ENCODE peak calls at places on chromosomes 1 and 21, in four cellular contexts. One of them, this sample, is unnamed.

GRCh38 chr1:61851849-61852692 is 109.8 kb downstream of the PATJ start:
- DNase-seq in globus pallidus: peak; percentile 64
- DNase-seq in mesothelial cell of epicardium: no peak
- DNase-seq in NCI-H1436: peak; percentile 42
- DNase-seq in this sample: no peak

GRCh38 chr1:156160744-156161181 is 7.4 kb downstream of the SEMA4A start:
- DNase-seq in globus pallidus: peak; percentile 84
- DNase-seq in mesothelial cell of epicardium: peak; percentile 71
- DNase-seq in NCI-H1436: no peak
- DNase-seq in this sample: peak; percentile 73

GRCh38 chr1:162663086-162663485 is 30.8 kb downstream of the DDR2 start:
- DNase-seq in globus pallidus: no peak
- DNase-seq in mesothelial cell of epicardium: no peak
- DNase-seq in NCI-H1436: no peak
- DNase-seq in this sample: no peak

GRCh38 chr1:156920233-156921052 is at the start of gene LRRC71:
- DNase-seq in globus pallidus: peak; percentile 43
- DNase-seq in mesothelial cell of epicardium: peak; percentile 77
- DNase-seq in NCI-H1436: peak; percentile 67
- DNase-seq in this sample: peak; percentile 46

GRCh38 chr1:30738040-30738441 is 14.7 kb upstream of the MATN1 start:
- DNase-seq in globus pallidus: no peak
- DNase-seq in mesothelial cell of epicardium: no peak
- DNase-seq in NCI-H1436: no peak
- DNase-seq in this sample: no peak

GRCh38 chr1:217506878-217507277 is 124.0 kb downstream of the GPATCH2 start:
- DNase-seq in globus pallidus: no peak
- DNase-seq in mesothelial cell of epicardium: no peak
- DNase-seq in NCI-H1436: peak; percentile 29
- DNase-seq in this sample: no peak

GRCh38 chr21:15823486-15824150 is 93.8 kb downstream of the USP25 start:
- DNase-seq in globus pallidus: no peak
- DNase-seq in mesothelial cell of epicardium: no peak
- DNase-seq in NCI-H1436: no peak
- DNase-seq in this sample: no peak

GRCh38 chr1:28104866-28105467 is 16.6 kb upstream of the EYA3 start:
- DNase-seq in globus pallidus: peak; percentile 93
- DNase-seq in mesothelial cell of epicardium: no peak
- DNase-seq in NCI-H1436: peak; percentile 90
- DNase-seq in this sample: no peak

GRCh38 chr1:1858382-1859086 is 32.4 kb downstream of the GNB1 start:
- DNase-seq in globus pallidus: peak; percentile 76
- DNase-seq in mesothelial cell of epicardium: no peak
- DNase-seq in NCI-H1436: no peak
- DNase-seq in this sample: peak; percentile 48

This sample was measured in breast epithelium.